ENCODE peak calls at places on chromosomes 12 and 14, in six cellular contexts. H, F, D, T, X and I are unnamed samples.

GRCh38 chr12:132435486-132436187 is 54.3 kb upstream of the FBRSL1 start:
- DNase-seq in H (no peak), F (no peak), D (no peak), T (no peak), X (no peak), I (no peak)

GRCh38 chr14:31966896-31967668 is 110.0 kb upstream of the ARHGAP5 start:
- DNase-seq in H (no peak), F (no peak), D (no peak), T (no peak), X (no peak), I (no peak)

GRCh38 chr12:106317406-106318082 is 15.0 kb downstream of the TCP11L2 start:
- DNase-seq in H (no peak), F (no peak), D (no peak), T (no peak), X (no peak), I (no peak)

GRCh38 chr12:112102127-112102526 is 6.5 kb downstream of the NAA25 start:
- DNase-seq in H (no peak), F (no peak), D (no peak), T (no peak), X (no peak), I (no peak)

GRCh38 chr12:95788637-95789036 is 1.9 kb downstream of the NTN4 start:
- DNase-seq in H (no peak), F (no peak), D (no peak), T (no peak), X (no peak), I (peak; percentile 57)

GRCh38 chr12:64044171-64044570 is 177.9 kb downstream of the KICS2 start:
- DNase-seq in H (no peak), F (no peak), D (no peak), T (no peak), X (no peak), I (no peak)

GRCh38 chr14:102590667-102591099 is 1.8 kb upstream of the RCOR1 start:
- DNase-seq in H (no peak), F (peak; percentile 29), D (peak; percentile 48), T (no peak), X (peak; percentile 35), I (peak; percentile 54)

GRCh38 chr12:101945361-101946232 is 68.2 kb downstream of the DRAM1 start:
- DNase-seq in H (no peak), F (no peak), D (no peak), T (no peak), X (no peak), I (no peak)

GRCh38 chr12:59432057-59432456 is 163.8 kb upstream of the SLC16A7 start:
- DNase-seq in H (no peak), F (no peak), D (no peak), T (no peak), X (no peak), I (no peak)

GRCh38 chr12:27284021-27284420 is 39.9 kb downstream of the STK38L start:
- DNase-seq in H (no peak), F (no peak), D (no peak), T (no peak), X (no peak), I (no peak)

GRCh38 chr14:76343386-76343785 is 32.6 kb upstream of the ESRRB start:
- DNase-seq in H (no peak), F (no peak), D (no peak), T (no peak), X (no peak), I (no peak)

GRCh38 chr12:132422057-132423043 is 67.6 kb upstream of the FBRSL1 start:
- DNase-seq in H (no peak), F (no peak), D (no peak), T (no peak), X (no peak), I (no peak)